ENCODE peak calls at places on chromosome 18, in six cellular contexts. One of them, this sample, is unnamed.

GRCh38 chr18:10142496-10143160 is 228.8 kb downstream of the VAPA start:
- DNase-seq in epithelial cell of esophagus: no peak
- DNase-seq in progenitor cell of endocrine pancreas: no peak
- DNase-seq in glutamatergic neuron: no peak
- DNase-seq in PC-9: no peak
- DNase-seq in DND-41: no peak
- DNase-seq in this sample: peak

GRCh38 chr18:6885992-6886823 is 156.7 kb downstream of the ARHGAP28 start:
- DNase-seq in glutamatergic neuron: peak
- DNase-seq in PC-9: peak
- DNase-seq in DND-41: peak
- DNase-seq in epithelial cell of esophagus: peak
- DNase-seq in progenitor cell of endocrine pancreas: peak
- DNase-seq in this sample: peak

GRCh38 chr18:69494841-69495240 is 94.2 kb downstream of the DOK6 start:
- DNase-seq in glutamatergic neuron: no peak
- DNase-seq in PC-9: no peak
- DNase-seq in progenitor cell of endocrine pancreas: no peak
- DNase-seq in DND-41: no peak
- DNase-seq in epithelial cell of esophagus: no peak
- DNase-seq in this sample: no peak

GRCh38 chr18:32301976-32302743 is 112.3 kb downstream of the MEP1B start:
- DNase-seq in glutamatergic neuron: no peak
- DNase-seq in progenitor cell of endocrine pancreas: no peak
- DNase-seq in DND-41: no peak
- DNase-seq in PC-9: peak
- DNase-seq in epithelial cell of esophagus: peak
- DNase-seq in this sample: peak

GRCh38 chr18:69774831-69775230 is 172.8 kb downstream of the CD226 start:
- DNase-seq in progenitor cell of endocrine pancreas: no peak
- DNase-seq in glutamatergic neuron: no peak
- DNase-seq in DND-41: no peak
- DNase-seq in PC-9: no peak
- DNase-seq in epithelial cell of esophagus: no peak
- DNase-seq in this sample: no peak

GRCh38 chr18:79479761-79480161 is 84.0 kb downstream of the NFATC1 start:
- DNase-seq in progenitor cell of endocrine pancreas: no peak
- DNase-seq in glutamatergic neuron: peak
- DNase-seq in DND-41: no peak
- DNase-seq in epithelial cell of esophagus: no peak
- DNase-seq in PC-9: no peak
- DNase-seq in this sample: no peak

GRCh38 chr18:31316974-31317373 is 986 bp upstream of the DSG1 start:
- DNase-seq in epithelial cell of esophagus: no peak
- DNase-seq in DND-41: no peak
- DNase-seq in PC-9: no peak
- DNase-seq in progenitor cell of endocrine pancreas: no peak
- DNase-seq in glutamatergic neuron: no peak
- DNase-seq in this sample: no peak

GRCh38 chr18:34358923-34359322 is 134.2 kb upstream of the NOL4 start:
- DNase-seq in DND-41: no peak
- DNase-seq in PC-9: no peak
- DNase-seq in progenitor cell of endocrine pancreas: no peak
- DNase-seq in glutamatergic neuron: no peak
- DNase-seq in epithelial cell of esophagus: peak
- DNase-seq in this sample: no peak

GRCh38 chr18:56853961-56854360 is 202.8 kb downstream of the WDR7 start:
- DNase-seq in PC-9: no peak
- DNase-seq in DND-41: no peak
- DNase-seq in glutamatergic neuron: no peak
- DNase-seq in progenitor cell of endocrine pancreas: no peak
- DNase-seq in epithelial cell of esophagus: no peak
- DNase-seq in this sample: no peak

GRCh38 chr18:57754577-57755330 is 48.4 kb downstream of the ATP8B1 start:
- DNase-seq in PC-9: no peak
- DNase-seq in glutamatergic neuron: no peak
- DNase-seq in DND-41: no peak
- DNase-seq in epithelial cell of esophagus: no peak
- DNase-seq in progenitor cell of endocrine pancreas: no peak
- DNase-seq in this sample: no peak

DNA sequence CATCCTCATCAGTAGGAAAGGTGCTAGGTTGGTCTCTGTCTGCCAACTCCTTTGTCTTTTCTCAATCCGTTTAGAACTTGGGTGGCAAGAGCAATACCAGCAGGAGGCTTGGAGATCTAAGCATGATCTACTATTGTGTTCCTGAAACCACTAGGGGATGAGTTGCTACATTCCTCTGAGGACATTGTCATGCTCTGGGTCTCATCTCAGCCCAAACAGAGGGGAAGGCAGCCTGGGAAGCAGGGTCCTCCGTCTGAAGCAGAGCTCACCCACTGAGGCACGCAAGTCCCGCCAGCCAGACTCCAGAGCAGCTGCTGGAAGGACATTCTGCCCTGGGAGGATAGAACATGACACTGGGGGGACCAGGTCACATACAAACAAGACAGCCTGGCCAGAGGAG is 162.9 kb downstream of the MTCL1 start:
- DNase-seq in progenitor cell of endocrine pancreas: no peak
- DNase-seq in PC-9: no peak
- DNase-seq in DND-41: no peak
- DNase-seq in glutamatergic neuron: no peak
- DNase-seq in epithelial cell of esophagus: no peak
- DNase-seq in this sample: no peak
- TF ChIP-seq CTCF in progenitor cell of endocrine pancreas: no peak
- TF ChIP-seq CTCF in PC-9: no peak
- TF ChIP-seq CTCF in DND-41: no peak
- TF ChIP-seq CTCF in glutamatergic neuron: no peak
- TF ChIP-seq CTCF in epithelial cell of esophagus: no peak
- TF ChIP-seq CTCF in this sample: no peak

DNA sequence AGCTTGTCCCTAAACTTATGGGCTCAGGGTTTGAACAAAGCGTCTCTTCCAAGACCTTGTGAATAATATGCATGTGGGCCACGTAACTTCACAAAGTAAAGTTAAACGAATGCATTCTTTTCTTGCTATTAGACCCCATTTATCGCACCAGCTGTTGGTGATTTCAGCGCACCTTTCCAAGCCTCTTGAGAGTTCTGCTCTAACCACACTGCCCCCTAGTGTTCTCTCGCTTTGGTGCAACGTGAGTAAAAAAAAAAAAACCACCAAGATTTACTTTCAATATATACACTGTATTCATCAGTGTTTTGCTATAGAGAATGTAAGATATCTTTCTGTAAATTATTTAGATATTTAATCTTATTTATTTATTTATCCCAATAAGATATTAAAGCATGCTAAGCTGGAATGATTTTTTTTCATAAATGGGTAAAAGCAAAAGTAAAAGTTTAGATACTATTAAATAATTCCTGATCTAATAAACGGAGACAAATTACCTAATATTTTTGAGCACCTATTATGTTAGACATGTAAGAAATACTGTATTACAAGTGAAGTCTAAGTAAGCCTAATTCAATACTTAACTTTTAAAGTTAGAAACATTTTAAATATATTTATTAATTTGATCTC is 459.5 kb downstream of the DLGAP1 start:
- DNase-seq in DND-41: peak
- DNase-seq in progenitor cell of endocrine pancreas: peak
- DNase-seq in PC-9: peak
- DNase-seq in epithelial cell of esophagus: peak
- DNase-seq in glutamatergic neuron: no peak
- DNase-seq in this sample: peak
- TF ChIP-seq CTCF in DND-41: peak
- TF ChIP-seq CTCF in progenitor cell of endocrine pancreas: peak
- TF ChIP-seq CTCF in PC-9: peak
- TF ChIP-seq CTCF in epithelial cell of esophagus: peak
- TF ChIP-seq CTCF in glutamatergic neuron: peak
- TF ChIP-seq CTCF in this sample: peak

DNA sequence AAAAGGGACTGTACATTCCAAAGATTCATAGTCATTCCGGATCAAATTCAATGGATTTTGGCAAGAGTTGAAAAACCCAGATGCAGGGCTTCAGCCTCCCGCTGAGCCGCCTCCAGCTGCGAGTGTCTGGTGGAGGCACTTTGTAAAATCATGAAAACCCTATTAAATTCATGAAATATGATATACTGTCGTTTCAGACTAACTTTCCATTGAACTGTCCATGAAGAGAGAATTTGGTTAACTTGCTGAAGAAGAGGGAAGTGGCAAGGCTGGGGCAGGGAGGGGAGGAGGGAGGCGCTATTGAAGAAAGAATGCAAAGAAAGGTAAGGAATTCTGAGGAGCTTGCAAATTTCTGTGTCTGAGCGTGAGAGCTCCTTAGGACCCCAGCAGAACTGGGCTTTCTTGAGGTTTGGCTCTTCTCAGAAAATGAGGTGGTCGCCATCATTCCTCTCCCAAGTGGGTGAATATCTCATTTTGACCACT is 25.7 kb upstream of the SLC14A2 start:
- DNase-seq in DND-41: no peak
- DNase-seq in glutamatergic neuron: no peak
- DNase-seq in progenitor cell of endocrine pancreas: no peak
- DNase-seq in epithelial cell of esophagus: peak
- DNase-seq in PC-9: no peak
- DNase-seq in this sample: peak
- TF ChIP-seq CTCF in DND-41: no peak
- TF ChIP-seq CTCF in glutamatergic neuron: no peak
- TF ChIP-seq CTCF in progenitor cell of endocrine pancreas: no peak
- TF ChIP-seq CTCF in epithelial cell of esophagus: no peak
- TF ChIP-seq CTCF in PC-9: no peak
- TF ChIP-seq CTCF in this sample: no peak

GRCh38 chr18:62186656-62187542 is at the start of the genes PIGN and RELCH:
- DNase-seq in PC-9: peak
- DNase-seq in epithelial cell of esophagus: peak
- DNase-seq in progenitor cell of endocrine pancreas: peak
- DNase-seq in DND-41: peak
- DNase-seq in glutamatergic neuron: peak
- DNase-seq in this sample: peak

GRCh38 chr18:62183578-62184195 is 3.2 kb downstream of the PIGN start:
- DNase-seq in epithelial cell of esophagus: peak
- DNase-seq in DND-41: peak
- DNase-seq in progenitor cell of endocrine pancreas: no peak
- DNase-seq in glutamatergic neuron: no peak
- DNase-seq in PC-9: peak
- DNase-seq in this sample: peak

GRCh38 chr18:62182220-62182619 is 4.6 kb downstream of the PIGN start:
- DNase-seq in glutamatergic neuron: no peak
- DNase-seq in PC-9: no peak
- DNase-seq in epithelial cell of esophagus: no peak
- DNase-seq in DND-41: no peak
- DNase-seq in progenitor cell of endocrine pancreas: no peak
- DNase-seq in this sample: no peak

GRCh38 chr18:62189208-62189607 is 2.2 kb downstream of the RELCH start:
- DNase-seq in DND-41: no peak
- DNase-seq in progenitor cell of endocrine pancreas: no peak
- DNase-seq in epithelial cell of esophagus: no peak
- DNase-seq in glutamatergic neuron: no peak
- DNase-seq in PC-9: no peak
- DNase-seq in this sample: no peak

GRCh38 chr18:62187543-62188378 is 706 bp downstream of the RELCH start:
- DNase-seq in glutamatergic neuron: peak
- DNase-seq in progenitor cell of endocrine pancreas: peak
- DNase-seq in PC-9: peak
- DNase-seq in DND-41: peak
- DNase-seq in epithelial cell of esophagus: peak
- DNase-seq in this sample: peak
- TF ChIP-seq CTCF in glutamatergic neuron: no peak
- TF ChIP-seq CTCF in progenitor cell of endocrine pancreas: peak
- TF ChIP-seq CTCF in PC-9: no peak
- TF ChIP-seq CTCF in DND-41: peak
- TF ChIP-seq CTCF in epithelial cell of esophagus: peak
- TF ChIP-seq CTCF in this sample: peak

GRCh38 chr18:59835656-59836379 is 64.0 kb upstream of the PMAIP1 start:
- DNase-seq in DND-41: no peak
- DNase-seq in glutamatergic neuron: no peak
- DNase-seq in progenitor cell of endocrine pancreas: no peak
- DNase-seq in epithelial cell of esophagus: no peak
- DNase-seq in PC-9: no peak
- DNase-seq in this sample: peak

GRCh38 chr18:59839241-59839640 is 60.6 kb upstream of the PMAIP1 start:
- DNase-seq in epithelial cell of esophagus: no peak
- DNase-seq in DND-41: no peak
- DNase-seq in PC-9: no peak
- DNase-seq in progenitor cell of endocrine pancreas: no peak
- DNase-seq in glutamatergic neuron: no peak
- DNase-seq in this sample: no peak

GRCh38 chr18:59837586-59837985 is 62.2 kb upstream of the PMAIP1 start:
- DNase-seq in glutamatergic neuron: peak
- DNase-seq in epithelial cell of esophagus: peak
- DNase-seq in DND-41: peak
- DNase-seq in progenitor cell of endocrine pancreas: peak
- DNase-seq in PC-9: peak
- DNase-seq in this sample: peak

GRCh38 chr18:59842947-59843346 is 56.8 kb upstream of the PMAIP1 start:
- DNase-seq in DND-41: no peak
- DNase-seq in epithelial cell of esophagus: peak
- DNase-seq in PC-9: no peak
- DNase-seq in glutamatergic neuron: no peak
- DNase-seq in progenitor cell of endocrine pancreas: no peak
- DNase-seq in this sample: no peak

GRCh38 chr18:59839931-59840685 is 59.7 kb upstream of the PMAIP1 start:
- DNase-seq in glutamatergic neuron: no peak
- DNase-seq in PC-9: no peak
- DNase-seq in progenitor cell of endocrine pancreas: no peak
- DNase-seq in epithelial cell of esophagus: no peak
- DNase-seq in DND-41: no peak
- DNase-seq in this sample: peak
- TF ChIP-seq CTCF in glutamatergic neuron: peak
- TF ChIP-seq CTCF in PC-9: peak
- TF ChIP-seq CTCF in progenitor cell of endocrine pancreas: no peak
- TF ChIP-seq CTCF in epithelial cell of esophagus: no peak
- TF ChIP-seq CTCF in DND-41: peak
- TF ChIP-seq CTCF in this sample: peak

GRCh38 chr18:65753520-65753919 is 2.7 kb downstream of the CDH7 start:
- DNase-seq in glutamatergic neuron: peak
- DNase-seq in epithelial cell of esophagus: peak
- DNase-seq in DND-41: no peak
- DNase-seq in PC-9: no peak
- DNase-seq in progenitor cell of endocrine pancreas: peak
- DNase-seq in this sample: no peak
- TF ChIP-seq CTCF in glutamatergic neuron: peak
- TF ChIP-seq CTCF in epithelial cell of esophagus: peak
- TF ChIP-seq CTCF in DND-41: peak
- TF ChIP-seq CTCF in PC-9: peak
- TF ChIP-seq CTCF in progenitor cell of endocrine pancreas: peak
- TF ChIP-seq CTCF in this sample: peak

GRCh38 chr18:22211660-22212059 is 42.3 kb downstream of the GATA6 start:
- DNase-seq in epithelial cell of esophagus: no peak
- DNase-seq in DND-41: no peak
- DNase-seq in PC-9: no peak
- DNase-seq in progenitor cell of endocrine pancreas: no peak
- DNase-seq in glutamatergic neuron: no peak
- DNase-seq in this sample: peak
- TF ChIP-seq CTCF in epithelial cell of esophagus: no peak
- TF ChIP-seq CTCF in DND-41: no peak
- TF ChIP-seq CTCF in PC-9: no peak
- TF ChIP-seq CTCF in progenitor cell of endocrine pancreas: no peak
- TF ChIP-seq CTCF in glutamatergic neuron: no peak
- TF ChIP-seq CTCF in this sample: no peak

This sample was measured in astrocyte.